ENCODE peak calls at places on chromosome 3, in nine cellular contexts. X, K, O, R, J, W, G, E and H are unnamed samples.

GRCh38 chr3:126982522-126983175 is at the start of gene PLXNA1:
- DNase-seq in X (peak), K (peak), O (peak), R (peak), J (peak), W (no peak), G (peak), E (peak), H (no peak)

GRCh38 chr3:150348500-150348899 is 59.6 kb upstream of the TSC22D2 start:
- DNase-seq in X (no peak), K (peak), O (peak), R (no peak), J (no peak), W (peak), G (no peak), E (no peak), H (peak)

GRCh38 chr3:127014536-127015281 is 31.8 kb downstream of the PLXNA1 start:
- DNase-seq in X (no peak), K (no peak), O (no peak), R (no peak), J (no peak), W (no peak), G (no peak), E (no peak), H (no peak)

GRCh38 chr3:190676477-190676876 is 162.6 kb downstream of the IL1RAP start:
- DNase-seq in X (no peak), K (no peak), O (no peak), R (no peak), J (no peak), W (no peak), G (no peak), E (no peak), H (no peak)

GRCh38 chr3:119240101-119240581 is 537 bp downstream of the B4GALT4 start:
- DNase-seq in X (peak), K (no peak), O (no peak), R (no peak), J (no peak), W (no peak), G (no peak), E (peak), H (no peak)

GRCh38 chr3:53709856-53710674 is 136.2 kb downstream of the CHDH start:
- DNase-seq in X (peak), K (peak), O (peak), R (peak), J (peak), W (peak), G (peak), E (peak), H (peak)

GRCh38 chr3:90241481-90241880 is 1134.1 kb downstream of the EPHA3 start:
- DNase-seq in X (no peak), K (peak), O (no peak), R (no peak), J (no peak), W (no peak), G (no peak), E (no peak), H (no peak)

GRCh38 chr3:86923071-86923476 is 67.9 kb downstream of the VGLL3 start:
- DNase-seq in X (no peak), K (no peak), O (peak), R (no peak), J (no peak), W (peak), G (no peak), E (peak), H (peak)

GRCh38 chr3:54660599-54661210 is 267.2 kb downstream of the LRTM1 start:
- DNase-seq in X (no peak), K (no peak), O (peak), R (no peak), J (no peak), W (no peak), G (no peak), E (no peak), H (no peak)

GRCh38 chr3:174949523-174949922 is 90.4 kb downstream of the NAALADL2 start:
- DNase-seq in X (no peak), K (no peak), O (peak), R (no peak), J (no peak), W (peak), G (no peak), E (no peak), H (no peak)